ENCODE peak calls at places on chromosomes 12 and 14, in six cellular contexts. J is H9, W is IMR-90, V is mesenchymal stem cell, C is H1, O is trophoblast cell. K is an unnamed sample.

GRCh38 chr14:72800848-72801370 is 93.0 kb downstream of the DPF3 start:
- DNase-seq in O (no peak), C (no peak), J (no peak), V (no peak), W (no peak), K (no peak)

GRCh38 chr14:38412654-38413053 is 156.8 kb upstream of the CLEC14A start:
- DNase-seq in W (no peak), J (no peak), C (no peak), V (no peak), O (no peak), K (no peak)

GRCh38 chr12:127145929-127146789 is 1120.8 kb upstream of the TMEM132C start:
- DNase-seq in J (peak), C (no peak), V (no peak), W (peak), O (peak), K (no peak)

GRCh38 chr12:93521225-93521854 is 51.1 kb upstream of the SOCS2 start:
- DNase-seq in O (no peak), C (no peak), W (peak), J (peak), V (no peak), K (no peak)

GRCh38 chr12:113285679-113286645 is 48.9 kb downstream of the SLC8B1 start:
- DNase-seq in W (no peak), C (no peak), V (no peak), O (no peak), J (no peak), K (no peak)

GRCh38 chr12:132698336-132698735 is 10.9 kb downstream of the PXMP2 start:
- DNase-seq in V (no peak), O (no peak), C (no peak), W (no peak), J (no peak), K (no peak)

GRCh38 chr12:113019045-113019444 is 37.5 kb upstream of the DTX1 start:
- DNase-seq in W (no peak), J (no peak), V (no peak), O (peak), C (no peak), K (no peak)

GRCh38 chr12:12582895-12583303 is 20.2 kb upstream of the DUSP16 start:
- DNase-seq in W (peak), O (peak), V (peak), J (no peak), C (no peak), K (no peak)

GRCh38 chr12:117774986-117775775 is 193.6 kb downstream of the KSR2 start:
- DNase-seq in O (no peak), J (no peak), W (no peak), V (peak), C (no peak), K (no peak)

GRCh38 chr12:57096748-57097553 is 8.0 kb downstream of the NAB2 start:
- DNase-seq in C (no peak), J (no peak), V (no peak), O (no peak), W (no peak), K (no peak)

GRCh38 chr12:4584281-4584680 is 22.3 kb downstream of the DYRK4 start:
- DNase-seq in V (no peak), C (peak), O (no peak), J (no peak), W (no peak), K (no peak)

GRCh38 chr12:131674373-131674772 is 36.5 kb upstream of the SFSWAP start:
- DNase-seq in C (no peak), V (no peak), J (no peak), O (no peak), W (no peak), K (no peak)

GRCh38 chr14:75335588-75335987 is 57.0 kb downstream of the FOS start:
- DNase-seq in V (no peak), C (no peak), J (no peak), W (no peak), O (no peak), K (no peak)

GRCh38 chr12:67514502-67514901 is 134.0 kb upstream of the DYRK2 start:
- DNase-seq in V (no peak), O (no peak), J (no peak), C (no peak), W (no peak), K (no peak)

GRCh38 chr12:103952497-103952896 is 13.2 kb upstream of the TDG start:
- DNase-seq in O (no peak), W (no peak), V (no peak), C (no peak), J (no peak), K (no peak)

GRCh38 chr12:68537571-68537970 is 73.1 kb upstream of the RAP1B start:
- DNase-seq in O (no peak), C (no peak), J (no peak), V (no peak), W (no peak), K (no peak)

GRCh38 chr14:34593740-34594375 is 36.1 kb downstream of the SNX6 start:
- DNase-seq in O (no peak), W (peak), C (no peak), J (no peak), V (no peak), K (no peak)

GRCh38 chr14:44657688-44658388 is 150.8 kb upstream of the FSCB start:
- DNase-seq in V (peak), C (no peak), W (peak), J (no peak), O (peak), K (peak)

GRCh38 chr12:15563683-15564082 is 225.5 kb downstream of the EPS8 start:
- DNase-seq in V (no peak), O (peak), W (peak), J (no peak), C (no peak), K (no peak)

GRCh38 chr12:124523071-124523470 is 44.3 kb downstream of the NCOR2 start:
- DNase-seq in W (no peak), V (no peak), C (no peak), O (no peak), J (no peak), K (no peak)

GRCh38 chr14:101716956-101717662 is 44.4 kb upstream of the PPP2R5C start:
- DNase-seq in O (no peak), V (peak), J (no peak), W (no peak), C (no peak), K (no peak)

GRCh38 chr14:99548285-99548684 is 55.7 kb downstream of the CCDC85C start:
- DNase-seq in W (no peak), J (no peak), O (no peak), V (no peak), C (no peak), K (no peak)

GRCh38 chr12:94534761-94535613 is 75.3 kb upstream of the CEP83 start:
- DNase-seq in V (no peak), J (no peak), W (no peak), O (no peak), C (no peak), K (peak)

GRCh38 chr12:131568336-131568735 is 142.6 kb upstream of the SFSWAP start:
- DNase-seq in O (no peak), C (no peak), J (no peak), W (no peak), V (no peak), K (no peak)

GRCh38 chr12:93709386-93709785 is 32.2 kb downstream of the CRADD start:
- DNase-seq in J (no peak), C (no peak), W (no peak), V (no peak), O (no peak), K (no peak)

GRCh38 chr14:91369628-91370445 is 47.8 kb downstream of the CCDC88C start:
- DNase-seq in V (no peak), C (no peak), W (no peak), J (no peak), O (peak), K (no peak)

GRCh38 chr12:16324772-16325171 is 22.7 kb upstream of the MGST1 start:
- DNase-seq in O (no peak), C (no peak), J (no peak), W (no peak), V (no peak), K (no peak)

GRCh38 chr12:42524716-42525115 is 64.8 kb downstream of the PRICKLE1 start:
- DNase-seq in W (no peak), O (no peak), V (no peak), C (no peak), J (no peak), K (no peak)

GRCh38 chr12:29146201-29146600 is 2.9 kb upstream of the FAR2 start:
- DNase-seq in V (no peak), O (peak), C (no peak), J (no peak), W (no peak), K (no peak)

GRCh38 chr12:120041386-120042231 is 52.6 kb downstream of the BICDL1 start:
- DNase-seq in J (no peak), W (no peak), C (no peak), V (no peak), O (peak), K (no peak)

GRCh38 chr12:75837700-75838099 is 193.9 kb downstream of the PHLDA1 start:
- DNase-seq in J (no peak), O (no peak), V (peak), W (no peak), C (no peak), K (no peak)

GRCh38 chr14:21704340-21704737 is 30.7 kb upstream of the OR4E1 start:
- DNase-seq in W (no peak), J (no peak), V (no peak), O (no peak), C (no peak), K (no peak)

GRCh38 chr12:113116875-113117274 is 18.7 kb downstream of the RASAL1 start:
- DNase-seq in J (no peak), O (no peak), C (no peak), W (no peak), V (no peak), K (no peak)

GRCh38 chr12:124684496-124684895 is 117.1 kb upstream of the NCOR2 start:
- DNase-seq in J (no peak), O (peak), V (peak), W (peak), C (no peak), K (no peak)

GRCh38 chr12:106841471-106842302 is 67.2 kb downstream of the RIC8B start:
- DNase-seq in J (no peak), W (peak), V (peak), C (no peak), O (peak), K (peak)

GRCh38 chr14:86639146-86639545 is 1109.2 kb downstream of the FLRT2 start:
- DNase-seq in V (no peak), W (peak), J (no peak), C (no peak), O (no peak), K (no peak)

GRCh38 chr12:20369164-20370000 is 1.0 kb downstream of the PDE3A start:
- DNase-seq in O (peak), W (peak), J (peak), V (peak), C (peak), K (peak)

GRCh38 chr14:64423987-64424386 is 35.8 kb downstream of the MTHFD1 start:
- DNase-seq in C (no peak), O (no peak), W (peak), J (no peak), V (no peak), K (no peak)

DNA sequence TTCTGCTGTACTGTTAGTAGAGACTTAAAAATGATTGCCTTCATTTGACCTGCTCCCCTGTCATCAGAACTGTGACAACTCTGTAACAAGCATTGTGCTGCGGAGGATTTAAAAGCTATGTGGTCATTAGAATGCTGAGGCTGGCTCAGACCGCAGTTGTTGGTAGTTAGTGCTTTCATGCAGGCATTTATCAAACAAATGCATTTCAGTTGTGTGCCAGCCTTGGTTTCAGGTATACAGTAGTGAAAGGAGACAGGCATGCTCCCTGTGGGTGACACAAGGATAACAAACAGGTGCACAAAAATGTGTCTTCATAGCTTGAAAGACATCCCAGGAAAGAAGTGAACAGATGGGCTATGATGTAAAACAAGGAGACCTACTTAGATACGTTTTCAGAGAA is 60.6 kb downstream of the MARK3 start:
- DNase-seq in O (no peak), W (no peak), C (no peak), J (no peak), V (no peak), K (no peak)
- H2AK5ac ChIP-seq in O (no peak), W (no peak), C (no peak), J (no peak), V (no peak), K (no peak)

DNA sequence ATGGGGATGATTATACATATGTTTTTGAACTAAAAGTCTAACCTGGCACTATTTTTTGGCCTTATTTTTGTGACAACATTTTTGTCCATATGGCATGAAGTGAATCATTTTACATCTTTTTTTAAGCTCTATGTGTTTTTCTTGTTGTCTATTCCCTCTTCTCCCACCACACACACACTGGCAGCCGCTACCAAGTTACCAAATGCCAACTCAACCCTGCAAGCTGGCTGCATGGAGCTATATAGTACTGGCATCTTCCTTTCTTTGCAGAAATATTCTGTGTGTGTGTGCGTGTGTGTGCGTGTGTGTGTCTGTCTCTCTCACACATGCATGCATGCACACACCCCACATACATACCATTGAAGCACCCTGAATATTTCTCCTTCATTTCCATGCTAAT is 278.9 kb upstream of the SOX5 start:
- DNase-seq in V (no peak), C (no peak), O (no peak), W (no peak), J (no peak), K (no peak)
- H3K14ac ChIP-seq in V (no peak), C (no peak), O (no peak), W (no peak), J (no peak), K (no peak)

DNA sequence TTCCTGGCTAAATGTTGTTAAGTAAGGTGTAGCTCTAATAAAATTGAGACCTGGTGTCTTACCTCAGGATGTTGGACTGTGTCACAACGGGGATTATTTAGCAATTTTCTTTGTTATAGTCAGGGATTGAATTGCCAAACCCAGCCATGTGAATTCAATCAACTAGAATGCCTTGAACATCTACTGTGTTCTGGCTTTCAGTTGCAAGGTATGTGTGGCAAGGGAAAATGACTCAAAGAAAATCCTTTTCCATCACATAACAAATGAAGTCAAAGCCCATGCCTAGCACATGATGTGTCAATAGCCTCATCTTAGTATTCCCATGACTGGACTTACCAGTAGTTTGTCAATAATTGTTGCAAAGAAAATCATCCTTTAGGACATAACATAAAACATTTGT is 519.8 kb upstream of the FLRT2 start:
- DNase-seq in O (no peak), J (no peak), V (no peak), C (no peak), W (no peak), K (no peak)
- H3K4ac ChIP-seq in O (no peak), J (no peak), V (no peak), C (no peak), W (no peak), K (no peak)

DNA sequence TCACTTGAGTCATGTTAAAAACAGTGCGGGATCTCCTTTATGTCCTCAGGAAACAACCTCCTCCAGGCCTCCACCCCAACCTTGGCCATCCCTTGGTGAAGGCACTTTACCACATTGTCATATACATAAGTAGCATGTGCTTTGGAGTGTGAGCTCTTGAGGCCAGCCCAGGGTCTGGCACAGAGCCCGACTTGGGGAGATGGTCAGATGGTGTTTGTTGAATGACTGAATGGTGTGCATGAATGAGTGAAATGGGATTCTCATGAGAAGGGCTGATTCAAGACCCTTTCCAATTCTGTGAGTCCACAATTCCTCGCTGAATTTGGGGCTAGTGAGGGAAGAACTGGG is 52.9 kb upstream of the DLK1 start:
- DNase-seq in W (no peak), V (no peak), J (no peak), C (no peak), O (no peak), K (no peak)
- H2AK5ac ChIP-seq in W (no peak), V (peak), J (no peak), C (no peak), O (no peak), K (no peak)

GRCh38 chr14:53016491-53016890 is 65.6 kb upstream of the FERMT2 start:
- DNase-seq in W (peak), J (no peak), V (no peak), C (no peak), O (peak), K (no peak)

GRCh38 chr14:53020193-53020932 is 69.5 kb upstream of the FERMT2 start:
- DNase-seq in J (no peak), O (no peak), V (no peak), W (no peak), C (no peak), K (no peak)

GRCh38 chr14:53019391-53019790 is 68.5 kb upstream of the FERMT2 start:
- DNase-seq in V (no peak), J (no peak), C (no peak), O (no peak), W (peak), K (no peak)

GRCh38 chr14:53016919-53017318 is 66.1 kb upstream of the FERMT2 start:
- DNase-seq in V (no peak), C (no peak), W (no peak), O (no peak), J (no peak), K (no peak)

GRCh38 chr14:53017837-53018236 is 67.0 kb upstream of the FERMT2 start:
- DNase-seq in W (no peak), C (no peak), O (no peak), J (no peak), V (no peak), K (no peak)
- H3K14ac ChIP-seq in W (no peak), C (no peak), O (no peak), J (no peak), V (no peak), K (no peak)

GRCh38 chr14:94165744-94166143 is 8.4 kb upstream of the PPP4R4 start:
- DNase-seq in V (no peak), J (peak), W (no peak), O (no peak), C (no peak), K (no peak)
- H3K4ac ChIP-seq in V (no peak), J (no peak), W (no peak), O (no peak), C (no peak), K (no peak)